ENCODE peak calls at places on chromosomes 1 and 21, in four cellular contexts. B, Q, Z and C are unnamed samples.

GRCh38 chr1:50490640-50491039 is 67.4 kb upstream of the DMRTA2 start:
- DNase-seq in B (no peak), Q (no peak), Z (no peak), C (no peak)

GRCh38 chr21:16587141-16587570 is 857.4 kb downstream of the USP25 start:
- DNase-seq in B (no peak), Q (no peak), Z (no peak), C (peak)

GRCh38 chr1:180881806-180882509 is 30.7 kb upstream of the KIAA1614 start:
- DNase-seq in B (no peak), Q (no peak), Z (peak), C (peak)

GRCh38 chr1:168161459-168161858 is 17.3 kb upstream of the TIPRL start:
- DNase-seq in B (no peak), Q (no peak), Z (no peak), C (no peak)

GRCh38 chr1:240435996-240436566 is 175.9 kb downstream of the GREM2 start:
- DNase-seq in B (no peak), Q (no peak), Z (no peak), C (no peak)

GRCh38 chr1:151352001-151352718 is 5.1 kb upstream of the RFX5 start:
- DNase-seq in B (no peak), Q (no peak), Z (no peak), C (no peak)

GRCh38 chr1:90550616-90551406 is 166.3 kb downstream of the BARHL2 start:
- DNase-seq in B (no peak), Q (no peak), Z (no peak), C (no peak)

GRCh38 chr21:45632897-45633260 is 10.6 kb upstream of the PCBP3 start:
- DNase-seq in B (no peak), Q (no peak), Z (no peak), C (no peak)

GRCh38 chr1:204192046-204192445 is 4.2 kb downstream of the KISS1 start:
- DNase-seq in B (no peak), Q (no peak), Z (no peak), C (no peak)

GRCh38 chr1:220527279-220528048 is 472 bp upstream of the MARK1 start:
- DNase-seq in B (no peak), Q (no peak), Z (no peak), C (no peak)

GRCh38 chr1:29974345-29974744 is 738.0 kb downstream of the PTPRU start:
- DNase-seq in B (no peak), Q (peak), Z (peak), C (peak)

GRCh38 chr1:227942021-227942715 is 5.6 kb downstream of the WNT9A start:
- DNase-seq in B (peak), Q (no peak), Z (no peak), C (no peak)

GRCh38 chr21:28986677-28987076 is 6.0 kb downstream of the LTN1 start:
- DNase-seq in B (no peak), Q (no peak), Z (no peak), C (no peak)

GRCh38 chr1:13828454-13829151 is 128.6 kb downstream of the PRDM2 start:
- DNase-seq in B (peak), Q (no peak), Z (no peak), C (no peak)

GRCh38 chr1:35454616-35455015 is 102.6 kb downstream of the KIAA0319L start:
- DNase-seq in B (no peak), Q (no peak), Z (no peak), C (no peak)

GRCh38 chr1:160169553-160170399 is 18.4 kb downstream of the ATP1A4 start:
- DNase-seq in B (no peak), Q (no peak), Z (no peak), C (no peak)

GRCh38 chr1:225253784-225254183 is 174.1 kb downstream of the LBR start:
- DNase-seq in B (no peak), Q (peak), Z (no peak), C (no peak)

GRCh38 chr1:22414244-22414751 is 37.4 kb upstream of the ZBTB40 start:
- DNase-seq in B (no peak), Q (no peak), Z (no peak), C (no peak)

GRCh38 chr1:20197329-20197791 is 11.0 kb upstream of the PLA2G2C start:
- DNase-seq in B (no peak), Q (no peak), Z (no peak), C (no peak)

GRCh38 chr1:151371744-151372410 is 628 bp downstream of the SELENBP1 start:
- DNase-seq in B (no peak), Q (no peak), Z (no peak), C (no peak)

GRCh38 chr1:231693361-231694080 is 66.9 kb downstream of the DISC1 start:
- DNase-seq in B (no peak), Q (no peak), Z (no peak), C (no peak)

GRCh38 chr1:217311766-217312165 is 319.1 kb downstream of the GPATCH2 start:
- DNase-seq in B (no peak), Q (no peak), Z (no peak), C (no peak)

GRCh38 chr21:29102791-29103257 is 27.6 kb upstream of the MAP3K7CL start:
- DNase-seq in B (no peak), Q (no peak), Z (no peak), C (no peak)

GRCh38 chr1:26276432-26276838 is 3.5 kb upstream of the SH3BGRL3 start:
- DNase-seq in B (no peak), Q (no peak), Z (no peak), C (no peak)

GRCh38 chr1:179930867-179931266 is 23.7 kb upstream of the CEP350 start:
- DNase-seq in B (no peak), Q (no peak), Z (no peak), C (no peak)

GRCh38 chr1:58898739-58899580 is 115.1 kb upstream of the JUN start:
- DNase-seq in B (no peak), Q (no peak), Z (no peak), C (no peak)

GRCh38 chr1:204307334-204307883 is 52.3 kb downstream of the PLEKHA6 start:
- DNase-seq in B (no peak), Q (no peak), Z (no peak), C (no peak)

GRCh38 chr1:154212083-154212482 is 6.0 kb upstream of the CFAP141 start:
- DNase-seq in B (no peak), Q (no peak), Z (no peak), C (no peak)

GRCh38 chr1:47752048-47752451 is 245.1 kb downstream of the TRABD2B start:
- DNase-seq in B (peak), Q (no peak), Z (no peak), C (no peak)

GRCh38 chr1:219085082-219085481 is 88.6 kb upstream of the LYPLAL1 start:
- DNase-seq in B (no peak), Q (peak), Z (peak), C (peak)

GRCh38 chr1:205396972-205397616 is 24.8 kb downstream of the LEMD1 start:
- DNase-seq in B (no peak), Q (no peak), Z (no peak), C (no peak)

GRCh38 chr1:246760426-246761347 is 36.5 kb downstream of the SCCPDH start:
- DNase-seq in B (no peak), Q (no peak), Z (no peak), C (no peak)

GRCh38 chr1:94463765-94464330 is 45.7 kb downstream of the ABCD3 start:
- DNase-seq in B (no peak), Q (peak), Z (peak), C (no peak)

GRCh38 chr1:63916485-63917360 is 142.9 kb downstream of the ROR1 start:
- DNase-seq in B (no peak), Q (no peak), Z (no peak), C (no peak)

GRCh38 chr1:63914241-63914640 is 140.4 kb downstream of the ROR1 start:
- DNase-seq in B (no peak), Q (no peak), Z (no peak), C (no peak)

GRCh38 chr1:63914706-63915105 is 140.9 kb downstream of the ROR1 start:
- DNase-seq in B (no peak), Q (no peak), Z (no peak), C (no peak)

GRCh38 chr1:63913533-63913932 is 139.7 kb downstream of the ROR1 start:
- DNase-seq in B (no peak), Q (no peak), Z (no peak), C (no peak)

DNA sequence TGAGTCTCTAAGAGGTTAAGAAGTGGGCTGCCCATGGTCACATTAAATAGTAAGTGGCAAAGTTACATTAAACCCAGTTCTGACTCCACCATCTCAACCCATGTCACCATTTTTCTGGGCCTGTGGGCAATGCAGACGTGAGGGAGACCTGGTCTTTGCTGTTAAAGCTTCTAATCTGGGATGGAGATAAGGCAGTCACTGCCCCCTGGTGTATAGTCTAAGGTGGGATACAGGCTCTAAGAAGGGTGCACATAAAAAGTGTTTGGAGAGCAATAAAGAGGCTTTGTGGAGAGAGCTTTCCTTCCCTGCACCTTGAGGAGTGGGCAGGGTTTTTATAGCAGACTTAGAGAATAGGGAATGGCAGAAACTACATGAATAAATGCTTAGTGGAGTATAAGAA is 141.3 kb downstream of the ROR1 start:
- DNase-seq in B (no peak), Q (no peak), Z (no peak), C (no peak)
- TF ChIP-seq CTCF in B (no peak), Q (peak), Z (peak), C (peak)

GRCh38 chr1:10070206-10070605 is 37.4 kb downstream of the UBE4B start:
- DNase-seq in B (no peak), Q (no peak), Z (no peak), C (no peak)

GRCh38 chr1:10068605-10069294 is 36.0 kb downstream of the UBE4B start:
- DNase-seq in B (peak), Q (no peak), Z (no peak), C (no peak)

GRCh38 chr1:10074059-10074854 is 41.5 kb downstream of the UBE4B start:
- DNase-seq in B (no peak), Q (peak), Z (peak), C (peak)

GRCh38 chr1:10074855-10075418 is 42.2 kb downstream of the UBE4B start:
- DNase-seq in B (no peak), Q (no peak), Z (no peak), C (no peak)

GRCh38 chr1:10071640-10072039 is 38.9 kb downstream of the UBE4B start:
- DNase-seq in B (no peak), Q (no peak), Z (no peak), C (no peak)
- H3K4me3 ChIP-seq in B (no peak), Q (no peak), Z (no peak), C (no peak)

GRCh38 chr1:166813508-166814223 is 25.6 kb upstream of the POGK start:
- DNase-seq in B (no peak), Q (no peak), Z (no peak), C (peak)
- TF ChIP-seq CTCF in B (no peak), Q (no peak), Z (no peak), C (no peak)

DNA sequence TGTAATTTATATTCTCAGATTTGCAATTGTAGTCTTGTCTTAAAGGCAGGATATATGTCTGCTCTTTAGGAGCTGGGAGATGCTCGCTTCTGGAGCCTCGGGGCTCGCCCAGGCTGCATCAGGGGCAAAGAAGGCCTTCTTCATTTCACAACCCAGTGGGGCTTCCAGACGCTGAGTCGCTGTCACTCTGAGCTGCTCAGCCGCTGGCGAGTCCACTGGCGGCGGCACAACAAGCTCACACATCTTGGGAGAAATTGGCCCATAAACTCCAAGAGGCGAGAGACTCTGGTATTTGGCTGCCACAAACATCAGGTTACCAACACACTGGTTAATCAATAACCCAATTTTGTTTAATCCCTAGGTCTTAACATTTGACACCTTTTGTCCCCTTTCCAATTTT is 216.6 kb downstream of the ATG4C start:
- DNase-seq in B (no peak), Q (no peak), Z (no peak), C (no peak)
- H3K4me3 ChIP-seq in B (no peak), Q (no peak), Z (no peak), C (no peak)